ENCODE peak calls at places on chromosomes 12 and 14, in six cellular contexts. N is tibial artery, R is lower lobe of right lung, X is OCI-LY7, D is cardiac muscle cell, B is dorsolateral prefrontal cortex. I is an unnamed sample.

GRCh38 chr14:60092516-60092915 is 793 bp downstream of the PCNX4 start:
- DNase-seq in X (peak), R (no peak), B (no peak), N (no peak), D (peak), I (no peak)

GRCh38 chr14:100900837-100901390 is 2.6 kb downstream of the RTL1 start:
- DNase-seq in N (no peak), X (peak), B (no peak), D (peak), R (peak), I (no peak)

GRCh38 chr12:115983226-115983798 is 294.2 kb downstream of the MED13L start:
- DNase-seq in R (no peak), D (peak), N (no peak), X (peak), B (no peak), I (no peak)

GRCh38 chr14:68612049-68612448 is 180.8 kb downstream of the ZFP36L1 start:
- DNase-seq in N (no peak), X (no peak), D (peak), R (no peak), B (no peak), I (peak)

GRCh38 chr12:52172956-52173355 is 18.9 kb downstream of the KRT80 start:
- DNase-seq in B (no peak), R (no peak), D (no peak), X (no peak), N (no peak), I (no peak)

GRCh38 chr12:50415899-50416479 is 15.3 kb downstream of the LARP4 start:
- DNase-seq in B (no peak), R (no peak), N (no peak), X (no peak), D (no peak), I (no peak)

GRCh38 chr14:58755026-58755929 is 117.5 kb downstream of the DACT1 start:
- DNase-seq in N (no peak), B (no peak), D (no peak), X (no peak), R (no peak), I (no peak)

GRCh38 chr12:68636268-68636667 is 25.6 kb downstream of the RAP1B start:
- DNase-seq in X (no peak), N (no peak), D (no peak), R (no peak), B (no peak), I (no peak)

GRCh38 chr12:46406352-46407027 is 33.9 kb upstream of the SLC38A2 start:
- DNase-seq in N (no peak), X (no peak), B (no peak), D (no peak), R (no peak), I (no peak)

GRCh38 chr14:36981832-36982528 is 190.4 kb downstream of the SLC25A21 start:
- DNase-seq in N (no peak), D (no peak), R (no peak), X (no peak), B (no peak), I (no peak)

GRCh38 chr12:124123432-124124015 is 150.5 kb downstream of the ZNF664 start:
- DNase-seq in D (no peak), R (no peak), B (no peak), N (no peak), X (no peak), I (no peak)

GRCh38 chr12:18183141-18183540 is 78.2 kb upstream of the PIK3C2G start:
- DNase-seq in N (no peak), X (no peak), B (no peak), D (no peak), R (no peak), I (no peak)

GRCh38 chr14:93073833-93074769 is 41.6 kb downstream of the ITPK1 start:
- DNase-seq in R (peak), B (no peak), X (peak), D (no peak), N (peak), I (peak)

GRCh38 chr14:31843361-31844091 is 233.6 kb upstream of the ARHGAP5 start:
- DNase-seq in R (no peak), N (no peak), B (no peak), X (no peak), D (no peak), I (no peak)

GRCh38 chr14:61280092-61280525 is 1.0 kb downstream of the TMEM30B start:
- DNase-seq in B (no peak), D (no peak), R (no peak), X (no peak), N (peak), I (peak)

GRCh38 chr12:122309564-122310121 is 43.3 kb upstream of the VPS33A start:
- DNase-seq in B (no peak), X (no peak), D (no peak), N (no peak), R (no peak), I (no peak)

GRCh38 chr12:10697872-10698271 is 24.0 kb upstream of the STYK1 start:
- DNase-seq in R (no peak), D (no peak), X (no peak), B (no peak), N (no peak), I (no peak)

GRCh38 chr12:75815756-75816155 is 215.8 kb downstream of the PHLDA1 start:
- DNase-seq in B (no peak), D (no peak), X (no peak), R (no peak), N (no peak), I (no peak)

GRCh38 chr12:121812921-121813896 is 9.4 kb downstream of the SETD1B start:
- DNase-seq in X (no peak), B (no peak), D (no peak), R (peak), N (no peak), I (no peak)

GRCh38 chr14:53109028-53109687 is 44.0 kb downstream of the DDHD1 start:
- DNase-seq in B (no peak), D (no peak), N (no peak), X (peak), R (no peak), I (no peak)

GRCh38 chr12:60257063-60257462 is 661.2 kb downstream of the SLC16A7 start:
- DNase-seq in D (peak), B (no peak), N (no peak), R (no peak), X (no peak), I (no peak)

GRCh38 chr14:105665951-105666277 is 139.5 kb downstream of the TMEM121 start:
- DNase-seq in B (no peak), R (no peak), X (no peak), D (no peak), N (no peak), I (no peak)

GRCh38 chr14:20093442-20093841 is 17.1 kb upstream of the OR4K17 start:
- DNase-seq in N (no peak), X (no peak), R (no peak), D (no peak), B (no peak), I (no peak)

GRCh38 chr12:108604208-108604941 is 6.5 kb upstream of the TMEM119 start:
- DNase-seq in R (no peak), B (no peak), X (no peak), D (no peak), N (no peak), I (no peak)

GRCh38 chr12:7068994-7069346 is 8.5 kb downstream of the C1S start:
- DNase-seq in B (no peak), X (no peak), D (no peak), N (no peak), R (no peak), I (no peak)

GRCh38 chr12:7067096-7067495 is 6.6 kb downstream of the C1S start:
- DNase-seq in N (no peak), B (no peak), X (no peak), D (no peak), R (no peak), I (no peak)

GRCh38 chr12:7069386-7069785 is 8.9 kb downstream of the C1S start:
- DNase-seq in R (no peak), D (no peak), X (no peak), B (no peak), N (no peak), I (no peak)

GRCh38 chr12:7066596-7066995 is 6.1 kb downstream of the C1S start:
- DNase-seq in X (no peak), B (no peak), D (no peak), N (no peak), R (no peak), I (no peak)

GRCh38 chr12:7068240-7068993 is 7.9 kb downstream of the C1S start:
- DNase-seq in N (no peak), B (no peak), X (no peak), D (peak), R (no peak), I (peak)
- H3K27ac ChIP-seq in N (peak), B (no peak), X (no peak), D (no peak), R (peak), I (peak)

GRCh38 chr12:57726151-57726883 is 12.2 kb downstream of the AGAP2 start:
- DNase-seq in B (no peak), N (peak), R (peak), D (peak), X (no peak), I (peak)
- TF ChIP-seq CTCF in B (peak), N (peak), R (peak), D (peak), X (peak), I (peak)

GRCh38 chr12:12399161-12399560 is 42.3 kb downstream of the BORCS5 start:
- DNase-seq in X (no peak), N (no peak), B (no peak), R (no peak), D (no peak), I (no peak)

GRCh38 chr12:12398026-12398859 is 41.4 kb downstream of the BORCS5 start:
- DNase-seq in D (no peak), R (no peak), N (peak), B (no peak), X (no peak), I (peak)

GRCh38 chr12:12397184-12397583 is 40.3 kb downstream of the BORCS5 start:
- DNase-seq in N (no peak), B (no peak), D (no peak), R (no peak), X (no peak), I (no peak)

GRCh38 chr12:12399906-12400305 is 43.0 kb downstream of the BORCS5 start:
- DNase-seq in R (no peak), N (no peak), B (no peak), D (no peak), X (no peak), I (no peak)

GRCh38 chr12:12396727-12397126 is 39.8 kb downstream of the BORCS5 start:
- DNase-seq in R (no peak), N (no peak), D (no peak), X (no peak), B (no peak), I (no peak)
- H3K27ac ChIP-seq in R (no peak), N (peak), D (no peak), X (no peak), B (no peak), I (peak)

GRCh38 chr12:93127582-93128331 is 198.7 kb upstream of the EEA1 start:
- DNase-seq in N (peak), D (peak), X (no peak), B (no peak), R (peak), I (peak)
- TF ChIP-seq CTCF in N (peak), D (peak), X (no peak), B (no peak), R (peak), I (peak)

GRCh38 chr14:103434868-103435442 is 49.7 kb downstream of the MARK3 start:
- DNase-seq in D (no peak), R (no peak), N (peak), X (no peak), B (no peak), I (no peak)
- H3K27ac ChIP-seq in D (peak), R (peak), N (peak), X (no peak), B (no peak), I (peak)

DNA sequence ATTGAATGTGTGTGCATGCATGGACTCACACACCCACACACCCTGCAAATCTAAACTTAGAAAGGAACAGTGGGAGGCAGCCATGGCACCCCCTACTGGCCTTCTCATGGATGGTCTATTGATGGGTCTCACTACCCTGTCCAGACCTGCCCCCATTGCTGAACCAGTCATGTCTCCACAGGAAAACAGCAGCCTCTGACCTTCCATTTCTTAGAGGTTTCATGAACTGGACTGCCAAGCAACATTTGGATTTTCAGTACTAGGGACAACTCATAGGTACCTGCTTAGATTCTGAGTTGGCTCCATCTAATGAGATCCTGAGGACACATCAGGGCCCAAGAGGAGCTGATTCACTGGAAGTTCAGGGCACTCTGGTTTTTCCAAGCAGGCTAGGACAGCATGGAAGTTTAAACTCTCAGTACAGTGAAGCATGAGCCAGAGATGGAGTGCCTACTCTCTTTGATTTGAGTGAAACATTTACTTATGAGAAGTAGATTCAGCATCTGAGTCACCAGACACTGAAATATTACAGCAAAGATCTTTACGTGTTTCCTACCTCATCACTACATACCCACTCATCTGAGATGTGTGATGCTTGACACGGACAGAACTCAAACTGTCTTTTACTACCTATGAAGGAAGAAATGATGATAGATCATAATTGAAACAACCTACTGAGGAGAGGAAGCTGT is 98.9 kb upstream of the PLEKHG7 start:
- DNase-seq in R (no peak), X (no peak), D (no peak), B (no peak), N (no peak), I (no peak)
- TF ChIP-seq CTCF in R (no peak), X (peak), D (no peak), B (no peak), N (no peak), I (no peak)

GRCh38 chr12:6272300-6273208 is 37.9 kb upstream of the PLEKHG6 start:
- DNase-seq in B (no peak), R (peak), N (no peak), D (no peak), X (no peak), I (no peak)
- H3K27ac ChIP-seq in B (no peak), R (peak), N (no peak), D (no peak), X (no peak), I (no peak)

I was measured in left ventricle myocardium inferior.